ENCODE peak calls at places on chromosome 12, in four cellular contexts. One of them, this sample, is unnamed.
A peak's percentile ranks its signal among the peaks of the same experiment; 100 is the strongest.

GRCh38 chr12:127429556-127429955 is 837.4 kb upstream of the TMEM132C start:
- DNase-seq in SK-N-SH: no peak
- DNase-seq in K562: no peak
- DNase-seq in HepG2: no peak
- DNase-seq in this sample: no peak

GRCh38 chr12:76031081-76031413 is 529 bp downstream of the PHLDA1 start:
- DNase-seq in HepG2: no peak
- DNase-seq in SK-N-SH: no peak
- DNase-seq in K562: peak; percentile 22
- DNase-seq in this sample: no peak

GRCh38 chr12:65640489-65640901 is 183.8 kb upstream of the HMGA2 start:
- DNase-seq in HepG2: no peak
- DNase-seq in K562: no peak
- DNase-seq in SK-N-SH: no peak
- DNase-seq in this sample: no peak

GRCh38 chr12:82176761-82177490 is 181.3 kb downstream of the CCDC59 start:
- DNase-seq in K562: no peak
- DNase-seq in SK-N-SH: no peak
- DNase-seq in HepG2: no peak
- DNase-seq in this sample: no peak

GRCh38 chr12:124727244-124727673 is 136.4 kb downstream of the SCARB1 start:
- DNase-seq in K562: peak; percentile 38
- DNase-seq in HepG2: peak; percentile 67
- DNase-seq in SK-N-SH: no peak
- DNase-seq in this sample: no peak

GRCh38 chr12:107130830-107131760 is 37.7 kb upstream of the CRY1 start:
- DNase-seq in HepG2: no peak
- DNase-seq in K562: no peak
- DNase-seq in SK-N-SH: peak; percentile 58
- DNase-seq in this sample: no peak

GRCh38 chr12:1500095-1500801 is 94.1 kb downstream of the FBXL14 start:
- DNase-seq in K562: peak; percentile 87
- DNase-seq in SK-N-SH: no peak
- DNase-seq in HepG2: no peak
- DNase-seq in this sample: no peak

GRCh38 chr12:108129017-108129812 is at the start of gene WSCD2:
- DNase-seq in SK-N-SH: peak; percentile 90
- DNase-seq in HepG2: peak; percentile 9
- DNase-seq in K562: peak; percentile 56
- DNase-seq in this sample: peak; percentile 56

GRCh38 chr12:27273114-27273513 is 29.0 kb downstream of the STK38L start:
- DNase-seq in SK-N-SH: no peak
- DNase-seq in K562: no peak
- DNase-seq in HepG2: no peak
- DNase-seq in this sample: no peak

GRCh38 chr12:124305776-124306685 is 11.1 kb downstream of the RFLNA start:
- DNase-seq in SK-N-SH: no peak
- DNase-seq in HepG2: no peak
- DNase-seq in K562: no peak
- DNase-seq in this sample: no peak

GRCh38 chr12:34597548-34598351 is 575.5 kb downstream of the ALG10 start:
- DNase-seq in K562: no peak
- DNase-seq in SK-N-SH: no peak
- DNase-seq in HepG2: no peak
- DNase-seq in this sample: no peak

GRCh38 chr12:5511644-5512584 is 80.0 kb downstream of the NTF3 start:
- DNase-seq in SK-N-SH: peak; percentile 43
- DNase-seq in HepG2: no peak
- DNase-seq in K562: peak; percentile 22
- DNase-seq in this sample: no peak

GRCh38 chr12:106205208-106206069 is 42.4 kb downstream of the CKAP4 start:
- DNase-seq in K562: no peak
- DNase-seq in SK-N-SH: no peak
- DNase-seq in HepG2: peak; percentile 20
- DNase-seq in this sample: peak; percentile 67

GRCh38 chr12:6273209-6273928 is 37.1 kb upstream of the PLEKHG6 start:
- DNase-seq in HepG2: no peak
- DNase-seq in K562: no peak
- DNase-seq in SK-N-SH: no peak
- DNase-seq in this sample: no peak

GRCh38 chr12:62933871-62934798 is 815 bp downstream of the PPM1H start:
- DNase-seq in SK-N-SH: peak; percentile 14
- DNase-seq in K562: peak; percentile 54
- DNase-seq in HepG2: no peak
- DNase-seq in this sample: peak; percentile 24

GRCh38 chr12:78249578-78249977 is 418.9 kb downstream of the NAV3 start:
- DNase-seq in SK-N-SH: no peak
- DNase-seq in K562: no peak
- DNase-seq in HepG2: no peak
- DNase-seq in this sample: no peak

GRCh38 chr12:64116969-64117368 is 105.1 kb downstream of the KICS2 start:
- DNase-seq in SK-N-SH: no peak
- DNase-seq in K562: no peak
- DNase-seq in HepG2: peak; percentile 8
- DNase-seq in this sample: no peak

GRCh38 chr12:43277630-43278267 is 274.3 kb downstream of the ADAMTS20 start:
- DNase-seq in HepG2: no peak
- DNase-seq in SK-N-SH: no peak
- DNase-seq in K562: no peak
- DNase-seq in this sample: peak; percentile 53

GRCh38 chr12:19130224-19131019 is 889 bp downstream of the PLEKHA5 start:
- DNase-seq in HepG2: no peak
- DNase-seq in K562: peak; percentile 52
- DNase-seq in SK-N-SH: peak; percentile 69
- DNase-seq in this sample: peak; percentile 43

GRCh38 chr12:62684586-62685295 is 218.1 kb downstream of the MON2 start:
- DNase-seq in K562: no peak
- DNase-seq in SK-N-SH: peak; percentile 55
- DNase-seq in HepG2: no peak
- DNase-seq in this sample: no peak

GRCh38 chr12:7354521-7354920 is 50.6 kb downstream of the ACSM4 start:
- DNase-seq in SK-N-SH: no peak
- DNase-seq in HepG2: no peak
- DNase-seq in K562: no peak
- DNase-seq in this sample: no peak

GRCh38 chr12:115522010-115522409 is 755.5 kb downstream of the MED13L start:
- DNase-seq in K562: no peak
- DNase-seq in HepG2: no peak
- DNase-seq in SK-N-SH: no peak
- DNase-seq in this sample: no peak

GRCh38 chr12:31482816-31483215 is 108.1 kb downstream of the DENND5B start:
- DNase-seq in SK-N-SH: no peak
- DNase-seq in HepG2: no peak
- DNase-seq in K562: no peak
- DNase-seq in this sample: no peak

GRCh38 chr12:13000616-13000934 is 510 bp upstream of the HEBP1 start:
- DNase-seq in SK-N-SH: peak; percentile 74
- DNase-seq in HepG2: no peak
- DNase-seq in K562: no peak
- DNase-seq in this sample: no peak

GRCh38 chr12:108112815-108113556 is 16.1 kb upstream of the WSCD2 start:
- DNase-seq in K562: no peak
- DNase-seq in HepG2: no peak
- DNase-seq in SK-N-SH: peak; percentile 22
- DNase-seq in this sample: no peak

GRCh38 chr12:80551897-80552296 is 107.9 kb downstream of the PTPRQ start:
- DNase-seq in SK-N-SH: no peak
- DNase-seq in HepG2: no peak
- DNase-seq in K562: no peak
- DNase-seq in this sample: no peak

GRCh38 chr12:29131539-29131938 is 17.5 kb upstream of the FAR2 start:
- DNase-seq in HepG2: no peak
- DNase-seq in SK-N-SH: no peak
- DNase-seq in K562: no peak
- DNase-seq in this sample: no peak

GRCh38 chr12:116366456-116366776 is 88.9 kb upstream of the MED13L start:
- DNase-seq in HepG2: no peak
- DNase-seq in SK-N-SH: peak; percentile 69
- DNase-seq in K562: no peak
- DNase-seq in this sample: peak; percentile 26

GRCh38 chr12:89492883-89493282 is 31.7 kb downstream of the GALNT4 start:
- DNase-seq in SK-N-SH: no peak
- DNase-seq in HepG2: peak; percentile 83
- DNase-seq in K562: no peak
- DNase-seq in this sample: no peak

GRCh38 chr12:56122637-56123036 is 4.6 kb downstream of the ZC3H10 start:
- DNase-seq in SK-N-SH: no peak
- DNase-seq in K562: no peak
- DNase-seq in HepG2: peak; percentile 71
- DNase-seq in this sample: no peak

GRCh38 chr12:92786045-92786444 is 83.3 kb downstream of the PLEKHG7 start:
- DNase-seq in K562: no peak
- DNase-seq in SK-N-SH: no peak
- DNase-seq in HepG2: no peak
- DNase-seq in this sample: no peak

GRCh38 chr12:117507547-117507946 is 146.1 kb upstream of the NOS1 start:
- DNase-seq in HepG2: no peak
- DNase-seq in SK-N-SH: no peak
- DNase-seq in K562: no peak
- DNase-seq in this sample: no peak

GRCh38 chr12:21413369-21414277 is 23.8 kb upstream of the PYROXD1 start:
- DNase-seq in SK-N-SH: no peak
- DNase-seq in K562: peak; percentile 71
- DNase-seq in HepG2: peak; percentile 50
- DNase-seq in this sample: no peak

GRCh38 chr12:111310076-111310870 is 58.6 kb downstream of the PHETA1 start:
- DNase-seq in HepG2: no peak
- DNase-seq in K562: no peak
- DNase-seq in SK-N-SH: no peak
- DNase-seq in this sample: no peak

DNA sequence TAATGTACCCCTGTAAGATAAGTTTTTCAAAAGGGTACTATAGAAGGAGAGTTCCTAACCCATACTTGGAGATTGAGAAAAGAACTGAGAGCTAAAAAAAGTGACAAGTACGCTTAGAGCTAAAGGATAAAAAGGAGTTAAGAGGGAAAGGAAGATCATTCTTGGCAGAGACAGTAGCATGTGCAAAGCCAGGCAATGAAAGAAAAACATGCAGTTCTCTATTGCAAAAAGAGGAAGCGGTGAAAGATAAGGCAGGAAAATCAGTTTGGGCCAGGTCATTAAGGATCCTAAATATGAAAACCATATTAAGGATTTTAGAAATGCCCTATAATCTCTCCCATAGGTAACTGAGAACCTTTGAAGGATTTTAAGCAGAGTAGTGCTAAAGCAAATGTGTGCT is 500.4 kb upstream of the GARIN6 start:
- DNase-seq in K562: no peak
- DNase-seq in SK-N-SH: no peak
- DNase-seq in HepG2: no peak
- DNase-seq in this sample: no peak
- TF ChIP-seq JUND in K562: no peak
- TF ChIP-seq JUND in SK-N-SH: no peak
- TF ChIP-seq JUND in HepG2: no peak
- TF ChIP-seq JUND in this sample: no peak

GRCh38 chr12:112977139-112977538 is 1.2 kb upstream of the OAS2 start:
- DNase-seq in HepG2: no peak
- DNase-seq in SK-N-SH: no peak
- DNase-seq in K562: no peak
- DNase-seq in this sample: no peak

GRCh38 chr12:112978163-112979081 is at the start of gene OAS2:
- DNase-seq in SK-N-SH: no peak
- DNase-seq in HepG2: peak; percentile 12
- DNase-seq in K562: no peak
- DNase-seq in this sample: peak; percentile 63

GRCh38 chr12:112974904-112975303 is 3.4 kb upstream of the OAS2 start:
- DNase-seq in HepG2: no peak
- DNase-seq in SK-N-SH: no peak
- DNase-seq in K562: no peak
- DNase-seq in this sample: no peak

GRCh38 chr12:112979281-112979680 is 962 bp downstream of the OAS2 start:
- DNase-seq in SK-N-SH: no peak
- DNase-seq in HepG2: no peak
- DNase-seq in K562: no peak
- DNase-seq in this sample: no peak

GRCh38 chr12:112977641-112978040 is 678 bp upstream of the OAS2 start:
- DNase-seq in K562: no peak
- DNase-seq in HepG2: no peak
- DNase-seq in SK-N-SH: no peak
- DNase-seq in this sample: no peak
- TF ChIP-seq JUND in K562: no peak
- TF ChIP-seq JUND in HepG2: no peak
- TF ChIP-seq JUND in SK-N-SH: no peak
- TF ChIP-seq JUND in this sample: no peak

DNA sequence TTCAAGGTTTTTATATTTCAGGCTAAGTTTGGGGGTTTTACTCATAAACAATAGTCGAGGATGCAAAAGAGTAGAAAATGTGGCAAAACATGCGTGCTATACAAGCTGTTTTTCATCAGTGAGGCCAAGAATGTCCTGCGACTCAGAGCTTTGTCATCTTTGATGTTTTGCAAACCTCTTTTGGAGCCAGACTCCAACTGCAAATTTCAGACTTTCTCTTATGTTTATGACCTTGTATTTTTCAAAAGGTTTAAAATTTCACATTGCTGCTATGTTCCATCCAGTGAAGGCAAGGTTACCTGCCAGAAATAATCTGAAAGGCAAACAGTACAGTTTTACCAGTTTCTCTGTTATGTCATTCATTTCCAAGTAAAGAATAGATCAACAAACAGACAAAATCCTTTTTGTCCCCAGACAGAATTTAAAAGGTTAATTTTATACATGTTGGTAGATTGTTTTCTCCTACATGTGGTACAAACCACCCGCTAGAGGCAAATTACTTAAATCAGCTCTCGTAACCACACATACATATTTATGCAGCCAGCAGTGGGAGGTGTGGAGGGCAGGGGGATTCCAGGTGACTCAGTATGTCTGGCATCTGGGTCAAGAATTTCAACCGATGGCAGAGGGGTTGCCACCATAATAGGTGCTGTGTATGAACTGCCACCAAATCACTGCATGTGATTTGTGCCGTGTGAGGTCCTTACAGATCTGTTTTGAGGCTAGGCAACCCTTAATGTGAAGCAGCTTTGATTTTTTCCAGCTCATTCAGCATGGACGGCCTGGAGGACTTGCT is 119.8 kb upstream of the CPM start:
- DNase-seq in K562: no peak
- DNase-seq in SK-N-SH: no peak
- DNase-seq in HepG2: peak; percentile 91
- DNase-seq in this sample: peak; percentile 23
- TF ChIP-seq JUND in K562: no peak
- TF ChIP-seq JUND in SK-N-SH: peak; percentile 83
- TF ChIP-seq JUND in HepG2: peak; percentile 94
- TF ChIP-seq JUND in this sample: no peak

GRCh38 chr12:122097641-122098364 is 19.2 kb downstream of the MLXIP start:
- DNase-seq in K562: peak; percentile 92
- DNase-seq in SK-N-SH: peak; percentile 66
- DNase-seq in HepG2: peak; percentile 46
- DNase-seq in this sample: peak; percentile 94

GRCh38 chr12:122100568-122100967 is 22.0 kb downstream of the MLXIP start:
- DNase-seq in SK-N-SH: no peak
- DNase-seq in HepG2: no peak
- DNase-seq in K562: no peak
- DNase-seq in this sample: no peak

GRCh38 chr12:122099280-122099749 is 20.8 kb downstream of the MLXIP start:
- DNase-seq in HepG2: no peak
- DNase-seq in K562: no peak
- DNase-seq in SK-N-SH: no peak
- DNase-seq in this sample: no peak

GRCh38 chr12:122102331-122102730 is 23.8 kb downstream of the MLXIP start:
- DNase-seq in K562: no peak
- DNase-seq in SK-N-SH: no peak
- DNase-seq in HepG2: no peak
- DNase-seq in this sample: no peak

GRCh38 chr12:122099856-122100255 is 21.3 kb downstream of the MLXIP start:
- DNase-seq in SK-N-SH: no peak
- DNase-seq in K562: no peak
- DNase-seq in HepG2: no peak
- DNase-seq in this sample: no peak
- TF ChIP-seq JUND in SK-N-SH: no peak
- TF ChIP-seq JUND in K562: no peak
- TF ChIP-seq JUND in HepG2: no peak
- TF ChIP-seq JUND in this sample: no peak

This sample was measured in T47D.